ENCODE peak calls at places on chromosomes 2 and 18, in four cellular contexts. M, Q, C and K are unnamed samples.

GRCh38 chr2:200795044-200795443 is 16.7 kb upstream of the BZW1 start:
- DNase-seq in Q (peak), M (peak), C (no peak), K (no peak)

GRCh38 chr2:172962064-172962463 is 113.6 kb upstream of the MAP3K20 start:
- DNase-seq in C (no peak), M (no peak), Q (no peak), K (no peak)

GRCh38 chr2:54966165-54966819 is 84.0 kb downstream of the RTN4 start:
- DNase-seq in C (no peak), Q (no peak), M (no peak), K (no peak)

GRCh38 chr2:239593965-239594771 is 193.3 kb upstream of the HDAC4 start:
- DNase-seq in Q (no peak), C (no peak), M (peak), K (no peak)

GRCh38 chr2:234631896-234632514 is 135.1 kb upstream of the ARL4C start:
- DNase-seq in M (peak), C (no peak), Q (no peak), K (no peak)

GRCh38 chr18:37322497-37323035 is 243.0 kb downstream of the CELF4 start:
- DNase-seq in C (peak), M (peak), Q (peak), K (peak)

GRCh38 chr2:143261986-143262784 is 133.0 kb downstream of the ARHGAP15 start:
- DNase-seq in Q (peak), C (no peak), M (no peak), K (no peak)

GRCh38 chr2:233571001-233571400 is 4.4 kb upstream of the USP40 start:
- DNase-seq in Q (no peak), C (no peak), M (no peak), K (no peak)

GRCh38 chr2:8281950-8282857 is 399.7 kb upstream of the ID2 start:
- DNase-seq in Q (no peak), C (peak), M (no peak), K (no peak)

GRCh38 chr2:42048318-42049251 is 764 bp downstream of the PKDCC start:
- DNase-seq in M (peak), C (peak), Q (peak), K (no peak)

GRCh38 chr18:9615973-9616559 is 1.7 kb upstream of the PPP4R1 start:
- DNase-seq in Q (no peak), M (no peak), C (no peak), K (no peak)

GRCh38 chr2:45190481-45190880 is 181.2 kb upstream of the SIX2 start:
- DNase-seq in M (peak), Q (peak), C (no peak), K (no peak)

GRCh38 chr2:72605836-72606442 is 219.9 kb downstream of the EXOC6B start:
- DNase-seq in M (no peak), C (no peak), Q (peak), K (no peak)

GRCh38 chr2:96112501-96113366 is 3.6 kb downstream of the ADRA2B start:
- DNase-seq in M (no peak), Q (no peak), C (no peak), K (no peak)

GRCh38 chr2:84417453-84417852 is 41.6 kb downstream of the SUCLG1 start:
- DNase-seq in C (no peak), Q (no peak), M (no peak), K (no peak)

GRCh38 chr18:55290898-55291297 is 297.1 kb downstream of the TCF4 start:
- DNase-seq in C (no peak), Q (peak), M (no peak), K (no peak)

GRCh38 chr2:231640646-231641111 is 48.0 kb downstream of the TEX44 start:
- DNase-seq in Q (no peak), M (no peak), C (peak), K (no peak)

GRCh38 chr2:161165811-161166210 is 5.6 kb downstream of the TANK start:
- DNase-seq in C (no peak), M (no peak), Q (peak), K (no peak)

GRCh38 chr2:162712598-162712997 is 126.0 kb downstream of the KCNH7 start:
- DNase-seq in M (no peak), Q (no peak), C (no peak), K (no peak)

GRCh38 chr2:217471329-217471728 is 531.5 kb downstream of the TNS1 start:
- DNase-seq in M (no peak), C (no peak), Q (no peak), K (no peak)

GRCh38 chr18:22860807-22861206 is 72.3 kb upstream of the RBBP8 start:
- DNase-seq in Q (no peak), C (no peak), M (no peak), K (no peak)

GRCh38 chr2:122873951-122874350 is 1118.5 kb downstream of the TSN start:
- DNase-seq in C (no peak), Q (no peak), M (no peak), K (no peak)

GRCh38 chr2:122421777-122422176 is 666.3 kb downstream of the TSN start:
- DNase-seq in Q (no peak), C (no peak), M (no peak), K (no peak)

GRCh38 chr2:212777020-212777491 is 238.5 kb upstream of the ERBB4 start:
- DNase-seq in Q (peak), C (no peak), M (no peak), K (no peak)

GRCh38 chr18:46388295-46388694 is 268.7 kb downstream of the LOXHD1 start:
- DNase-seq in Q (no peak), C (no peak), M (no peak), K (no peak)

GRCh38 chr18:3441290-3441689 is 8.7 kb upstream of the TGIF1 start:
- DNase-seq in Q (peak), M (no peak), C (peak), K (no peak)

GRCh38 chr2:20139828-20140227 is 85.1 kb downstream of the SDC1 start:
- DNase-seq in M (no peak), Q (no peak), C (no peak), K (no peak)

GRCh38 chr2:124524155-124524910 is 499.2 kb downstream of the CNTNAP5 start:
- DNase-seq in C (no peak), M (no peak), Q (no peak), K (no peak)

GRCh38 chr18:75586576-75586975 is 159.1 kb upstream of the SMIM21 start:
- DNase-seq in M (no peak), Q (no peak), C (no peak), K (no peak)

GRCh38 chr18:13888317-13888716 is 27.0 kb downstream of the MC2R start:
- DNase-seq in Q (no peak), C (no peak), M (no peak), K (no peak)

GRCh38 chr2:75667884-75668283 is 21.3 kb downstream of the MRPL19 start:
- DNase-seq in M (no peak), Q (no peak), C (no peak), K (no peak)

GRCh38 chr18:8701546-8702118 is 3.7 kb upstream of the MTCL1 start:
- DNase-seq in Q (peak), M (no peak), C (no peak), K (no peak)

GRCh38 chr18:76390452-76391035 is 104.5 kb downstream of the ZNF516 start:
- DNase-seq in Q (no peak), C (no peak), M (no peak), K (no peak)

GRCh38 chr2:8684885-8685696 is 3.2 kb downstream of the ID2 start:
- DNase-seq in C (peak), M (peak), Q (peak), K (no peak)

GRCh38 chr18:74840492-74841167 is 243.0 kb downstream of the ZNF407 start:
- DNase-seq in M (no peak), C (no peak), Q (peak), K (no peak)

GRCh38 chr2:3594493-3595281 is at the start of gene COLEC11:
- DNase-seq in C (no peak), Q (no peak), M (peak), K (no peak)

GRCh38 chr18:2400701-2401191 is 170.6 kb downstream of the METTL4 start:
- DNase-seq in Q (no peak), M (no peak), C (no peak), K (no peak)

GRCh38 chr2:158967731-158968395 is 577 bp upstream of the TANC1 start:
- DNase-seq in Q (peak), M (peak), C (peak), K (no peak)
- H3K27ac ChIP-seq in Q (peak), M (peak), C (peak), K (peak)

GRCh38 chr2:73716518-73717250 is 20.5 kb downstream of the TPRKB start:
- DNase-seq in M (no peak), Q (peak), C (peak), K (no peak)
- H3K27ac ChIP-seq in M (no peak), Q (no peak), C (no peak), K (no peak)

GRCh38 chr2:85728883-85729824 is 24.6 kb upstream of the ATOH8 start:
- DNase-seq in M (peak), C (peak), Q (peak), K (peak)
- H3K27ac ChIP-seq in M (no peak), C (no peak), Q (no peak), K (peak)

GRCh38 chr2:158894078-158894477 is 74.4 kb upstream of the TANC1 start:
- DNase-seq in C (no peak), M (no peak), Q (no peak), K (no peak)
- H3K27ac ChIP-seq in C (no peak), M (no peak), Q (no peak), K (no peak)

GRCh38 chr2:110115291-110116032 is at the start of gene MALL:
- DNase-seq in C (peak), M (peak), Q (peak), K (no peak)

GRCh38 chr2:110114801-110115200 is 821 bp downstream of the MALL start:
- DNase-seq in Q (no peak), C (peak), M (peak), K (no peak)

GRCh38 chr2:110116033-110116710 is 550 bp upstream of the MALL start:
- DNase-seq in Q (peak), M (peak), C (peak), K (no peak)

GRCh38 chr2:110114007-110114591 is 1.5 kb downstream of the MALL start:
- DNase-seq in Q (peak), C (peak), M (peak), K (no peak)
- H3K27ac ChIP-seq in Q (no peak), C (peak), M (no peak), K (no peak)

GRCh38 chr2:121195036-121195435 is 90.0 kb downstream of the TFCP2L1 start:
- DNase-seq in Q (no peak), C (no peak), M (no peak), K (no peak)

GRCh38 chr2:121196849-121197155 is 88.2 kb downstream of the TFCP2L1 start:
- DNase-seq in Q (no peak), C (no peak), M (no peak), K (no peak)

GRCh38 chr2:121197369-121198091 is 87.5 kb downstream of the TFCP2L1 start:
- DNase-seq in M (no peak), Q (peak), C (peak), K (peak)

GRCh38 chr2:121194626-121195025 is 90.4 kb downstream of the TFCP2L1 start:
- DNase-seq in M (no peak), C (no peak), Q (no peak), K (no peak)

GRCh38 chr2:121196132-121196848 is 88.7 kb downstream of the TFCP2L1 start:
- DNase-seq in M (peak), C (no peak), Q (no peak), K (no peak)
- H3K27ac ChIP-seq in M (no peak), C (no peak), Q (no peak), K (peak)

GRCh38 chr2:63899639-63900038 is 57.9 kb downstream of the UGP2 start:
- DNase-seq in C (no peak), M (no peak), Q (no peak), K (no peak)
- H3K27ac ChIP-seq in C (no peak), M (no peak), Q (no peak), K (no peak)